ENCODE peak calls at places on chromosomes 3 and 15, in four cellular contexts. E is T47D, W is bronchial epithelial cell, C is fibroblast of mammary gland. O is an unnamed sample.

GRCh38 chr3:111636506-111636905 is 41.4 kb upstream of the ZBED2 start:
- DNase-seq in E (no peak), W (no peak), C (peak), O (no peak)

GRCh38 chr3:127784865-127785710 is 37.2 kb downstream of the MGLL start:
- DNase-seq in E (no peak), W (no peak), C (no peak), O (no peak)

GRCh38 chr3:190722181-190722905 is 140.2 kb downstream of the GMNC start:
- DNase-seq in E (no peak), W (no peak), C (no peak), O (no peak)

GRCh38 chr15:88663216-88663615 is 24.4 kb downstream of the ISG20 start:
- DNase-seq in E (no peak), W (peak), C (no peak), O (no peak)

GRCh38 chr15:99452728-99453643 is 112.8 kb upstream of the MEF2A start:
- DNase-seq in E (no peak), W (no peak), C (no peak), O (no peak)

GRCh38 chr3:71187715-71188114 is 395.8 kb downstream of the FOXP1 start:
- DNase-seq in E (no peak), W (no peak), C (no peak), O (no peak)

GRCh38 chr3:98699132-98699531 is 64.0 kb upstream of the ST3GAL6 start:
- DNase-seq in E (no peak), W (peak), C (no peak), O (peak)

GRCh38 chr3:22371592-22372291 is 620.7 kb upstream of the ZNF385D start:
- DNase-seq in E (no peak), W (no peak), C (no peak), O (no peak)

GRCh38 chr3:159857840-159858239 is 130.8 kb upstream of the IL12A start:
- DNase-seq in E (no peak), W (no peak), C (no peak), O (no peak)

GRCh38 chr3:188792788-188793187 is 379.0 kb upstream of the TPRG1 start:
- DNase-seq in E (no peak), W (no peak), C (no peak), O (no peak)

GRCh38 chr3:186600896-186601295 is 12.0 kb upstream of the AHSG start:
- DNase-seq in E (no peak), W (no peak), C (no peak), O (no peak)

GRCh38 chr15:101167791-101168462 is 83.9 kb downstream of the CHSY1 start:
- DNase-seq in E (peak), W (peak), C (peak), O (peak)

GRCh38 chr3:65177879-65178484 is 490.2 kb upstream of the ADAMTS9 start:
- DNase-seq in E (no peak), W (no peak), C (peak), O (no peak)

GRCh38 chr3:169966951-169967915 is 626 bp downstream of the SEC62 start:
- DNase-seq in E (peak), W (peak), C (peak), O (no peak)

GRCh38 chr3:185688808-185689207 is 102.7 kb downstream of the SENP2 start:
- DNase-seq in E (no peak), W (peak), C (peak), O (no peak)

GRCh38 chr15:88769161-88769971 is 33.9 kb upstream of the ACAN start:
- DNase-seq in E (no peak), W (no peak), C (no peak), O (no peak)

GRCh38 chr3:14389133-14390115 is 13.0 kb upstream of the SLC6A6 start:
- DNase-seq in E (no peak), W (no peak), C (no peak), O (no peak)

O was measured in LNCaP clone FGC.